ENCODE peak calls at places on chromosome 5, in five cellular contexts. Q, A, B, O and P are unnamed samples.

GRCh38 chr5:2562036-2562435 is 189.4 kb downstream of the IRX2 start:
- DNase-seq in Q (no peak), A (no peak), B (no peak), O (no peak), P (no peak)

GRCh38 chr5:10233505-10233904 is 16.2 kb downstream of the ATPSCKMT start:
- DNase-seq in Q (peak; percentile 68), A (no peak), B (no peak), O (peak; percentile 74), P (no peak)

GRCh38 chr5:61816146-61816545 is 484.1 kb downstream of the ZSWIM6 start:
- DNase-seq in Q (no peak), A (no peak), B (no peak), O (no peak), P (no peak)

GRCh38 chr5:1219768-1220100 is 5.4 kb upstream of the SLC6A18 start:
- DNase-seq in Q (no peak), A (no peak), B (no peak), O (no peak), P (no peak)

GRCh38 chr5:82365744-82366228 is 87.6 kb upstream of the RPS23 start:
- DNase-seq in Q (no peak), A (peak; percentile 72), B (no peak), O (no peak), P (no peak)

GRCh38 chr5:172697123-172698121 is 56.4 kb downstream of the NEURL1B start:
- DNase-seq in Q (peak; percentile 90), A (peak; percentile 90), B (peak; percentile 88), O (peak; percentile 87), P (peak; percentile 93)

GRCh38 chr5:119288364-119289047 is 67.3 kb upstream of the TNFAIP8 start:
- DNase-seq in Q (no peak), A (no peak), B (no peak), O (no peak), P (no peak)

GRCh38 chr5:144405986-144406385 is 235.3 kb downstream of the KCTD16 start:
- DNase-seq in Q (no peak), A (no peak), B (no peak), O (no peak), P (no peak)

GRCh38 chr5:52269853-52270252 is 517.9 kb upstream of the ITGA1 start:
- DNase-seq in Q (peak; percentile 4), A (no peak), B (no peak), O (no peak), P (no peak)

GRCh38 chr5:110956280-110956912 is 115.1 kb upstream of the TSLP start:
- DNase-seq in Q (no peak), A (no peak), B (no peak), O (no peak), P (peak; percentile 70)

GRCh38 chr5:45521067-45521466 is 175.1 kb downstream of the HCN1 start:
- DNase-seq in Q (peak; percentile 79), A (peak; percentile 55), B (no peak), O (no peak), P (no peak)

GRCh38 chr5:139690385-139691274 is 42.5 kb downstream of the CXXC5 start:
- DNase-seq in Q (peak; percentile 64), A (no peak), B (no peak), O (peak; percentile 77), P (peak; percentile 81)

GRCh38 chr5:108541816-108542215 is 159.9 kb upstream of the FBXL17 start:
- DNase-seq in Q (no peak), A (no peak), B (no peak), O (no peak), P (no peak)

GRCh38 chr5:38678079-38678478 is 121.6 kb upstream of the LIFR start:
- DNase-seq in Q (no peak), A (no peak), B (no peak), O (no peak), P (no peak)

GRCh38 chr5:10289353-10289752 is 18.3 kb downstream of the CMBL start:
- DNase-seq in Q (no peak), A (peak; percentile 88), B (no peak), O (no peak), P (no peak)

GRCh38 chr5:115160975-115161475 is 8.7 kb downstream of the TRIM36 start:
- DNase-seq in Q (no peak), A (no peak), B (no peak), O (no peak), P (no peak)

GRCh38 chr5:92890841-92891244 is 690.2 kb downstream of the NR2F1-AS1 start:
- DNase-seq in Q (no peak), A (no peak), B (no peak), O (no peak), P (no peak)

GRCh38 chr5:41925555-41925946 is 470 bp downstream of the FBXO4 start:
- DNase-seq in Q (no peak), A (peak; percentile 55), B (no peak), O (no peak), P (no peak)

GRCh38 chr5:90809695-90810094 is 251.1 kb downstream of the ADGRV1 start:
- DNase-seq in Q (no peak), A (no peak), B (no peak), O (peak; percentile 38), P (no peak)

GRCh38 chr5:33441241-33441844 is 578 bp downstream of the TARS1 start:
- DNase-seq in Q (no peak), A (no peak), B (peak; percentile 29), O (peak; percentile 17), P (no peak)

GRCh38 chr5:41754857-41755256 is 115.4 kb downstream of the OXCT1 start:
- DNase-seq in Q (no peak), A (no peak), B (no peak), O (no peak), P (no peak)

GRCh38 chr5:158514353-158514960 is 585.3 kb downstream of the EBF1 start:
- DNase-seq in Q (no peak), A (no peak), B (no peak), O (no peak), P (no peak)

GRCh38 chr5:125321654-125322053 is 575.2 kb upstream of the ZNF608 start:
- DNase-seq in Q (no peak), A (no peak), B (no peak), O (no peak), P (no peak)

GRCh38 chr5:37849641-37850040 is 9.8 kb upstream of the GDNF start:
- DNase-seq in Q (no peak), A (no peak), B (no peak), O (no peak), P (no peak)

GRCh38 chr5:11596657-11597071 is 307.6 kb downstream of the CTNND2 start:
- DNase-seq in Q (no peak), A (no peak), B (no peak), O (no peak), P (no peak)

GRCh38 chr5:91885291-91886265 is 502.5 kb upstream of the ARRDC3 start:
- DNase-seq in Q (peak; percentile 4), A (no peak), B (no peak), O (no peak), P (no peak)

GRCh38 chr5:129541648-129542251 is 81.7 kb downstream of the ADAMTS19 start:
- DNase-seq in Q (peak; percentile 5), A (no peak), B (no peak), O (no peak), P (no peak)

GRCh38 chr5:67746103-67746502 is 469.5 kb upstream of the PIK3R1 start:
- DNase-seq in Q (no peak), A (no peak), B (no peak), O (no peak), P (no peak)

GRCh38 chr5:68396722-68397121 is 181.2 kb downstream of the PIK3R1 start:
- DNase-seq in Q (no peak), A (no peak), B (no peak), O (no peak), P (no peak)

GRCh38 chr5:43017438-43017820 is 22.7 kb downstream of the ANXA2R start:
- DNase-seq in Q (peak; percentile 67), A (peak; percentile 49), B (no peak), O (no peak), P (peak; percentile 90)

GRCh38 chr5:89105836-89106235 is 222.9 kb upstream of the MEF2C start:
- DNase-seq in Q (peak; percentile 46), A (no peak), B (no peak), O (no peak), P (no peak)

GRCh38 chr5:176611435-176611834 is 1.5 kb upstream of the GPRIN1 start:
- DNase-seq in Q (peak; percentile 81), A (peak; percentile 68), B (peak; percentile 84), O (no peak), P (no peak)

GRCh38 chr5:122297587-122298298 is 14.3 kb upstream of the SNCAIP start:
- DNase-seq in Q (no peak), A (no peak), B (no peak), O (no peak), P (no peak)

GRCh38 chr5:95748133-95748532 is 17.0 kb downstream of the RHOBTB3 start:
- DNase-seq in Q (no peak), A (no peak), B (no peak), O (no peak), P (no peak)
- H3K36me3 ChIP-seq in Q (peaks cover 6% of the 10 kb centered on the region), A (peaks cover 17% of the 10 kb centered on the region), B (no peaks in the 10 kb centered on the region), O (peaks cover 39% of the 10 kb centered on the region), P (no peaks in the 10 kb centered on the region)

DNA sequence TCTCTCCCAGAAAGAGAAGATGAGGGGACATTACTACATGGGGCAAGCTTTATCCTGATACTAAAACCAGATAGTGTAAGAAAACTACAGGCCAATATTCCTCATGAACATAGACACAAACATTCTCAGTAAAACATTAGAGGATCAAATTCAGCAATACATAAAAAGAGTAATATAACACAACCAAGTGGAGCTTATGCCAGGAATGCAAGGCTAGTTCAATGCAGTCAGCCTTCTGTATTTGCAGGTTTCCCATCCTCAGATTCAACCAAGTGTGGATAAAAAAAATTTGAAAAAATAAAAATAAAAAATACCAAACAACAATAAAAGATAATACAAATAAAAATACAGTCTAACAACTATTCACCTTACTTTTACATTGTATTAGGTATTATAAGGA is 31.3 kb downstream of the CCDC69 start:
- DNase-seq in Q (no peak), A (no peak), B (no peak), O (no peak), P (no peak)
- H3K36me3 ChIP-seq in Q (no peaks in the 10 kb centered on the region), A (no peaks in the 10 kb centered on the region), B (no peaks in the 10 kb centered on the region), O (no peaks in the 10 kb centered on the region), P (peaks cover 31% of the 10 kb centered on the region)

GRCh38 chr5:134139377-134139851 is 24.9 kb downstream of the TCF7 start:
- DNase-seq in Q (no peak), A (no peak), B (peak; percentile 14), O (no peak), P (peak; percentile 52)

GRCh38 chr5:134140530-134141201 is 26.2 kb downstream of the TCF7 start:
- DNase-seq in Q (peak; percentile 91), A (peak; percentile 79), B (peak; percentile 59), O (peak; percentile 80), P (peak; percentile 85)

GRCh38 chr5:134141346-134142050 is 27.0 kb downstream of the TCF7 start:
- DNase-seq in Q (no peak), A (no peak), B (no peak), O (no peak), P (peak; percentile 47)

GRCh38 chr5:134138416-134139376 is 24.2 kb downstream of the TCF7 start:
- DNase-seq in Q (no peak), A (no peak), B (peak; percentile 10), O (no peak), P (peak; percentile 63)

GRCh38 chr5:134139891-134140469 is 25.5 kb downstream of the TCF7 start:
- DNase-seq in Q (no peak), A (no peak), B (peak; percentile 13), O (no peak), P (peak; percentile 66)
- H3K36me3 ChIP-seq in Q (peaks cover 4% of the 10 kb centered on the region), A (peaks cover 18% of the 10 kb centered on the region), B (no peaks in the 10 kb centered on the region), O (peaks cover 5% of the 10 kb centered on the region), P (peaks cover 48% of the 10 kb centered on the region)

GRCh38 chr5:154893381-154893780 is 35.0 kb downstream of the CNOT8 start:
- DNase-seq in Q (no peak), A (no peak), B (no peak), O (no peak), P (no peak)
- H3K36me3 ChIP-seq in Q (peaks cover 16% of the 10 kb centered on the region), A (peaks cover 77% of the 10 kb centered on the region), B (no peaks in the 10 kb centered on the region), O (peaks cover 83% of the 10 kb centered on the region), P (peaks cover 4% of the 10 kb centered on the region)